ENCODE peak calls at places on chromosomes 2 and 18, in eight cellular contexts. One of them, this sample, is unnamed.

GRCh38 chr2:48530033-48530804 is at the start of gene STON1:
- DNase-seq in NCI-H510A treated with DMSO at 0.1 percent for 48 hours: no peak
- DNase-seq in stimulated activated CD4-positive, alpha-beta T cell treated with anti-CD3 and anti-CD28 coated beads, Interleukin-12 subunit alpha, Interleukin-12 subunit beta, amount 100 ng/mL, for 24 hours: peak
- DNase-seq in HT1080: peak
- DNase-seq in activated T-helper 9 cell treated with anti-CD3 and anti-CD28 coated beads, Interleukin-2, amount 50 U/mL, for 16 hours: peak
- DNase-seq in activated CD4-positive, CD25-positive, alpha-beta regulatory T cell: no peak
- DNase-seq in MCF 10A: no peak
- DNase-seq in mucosa of descending colon: peak
- DNase-seq in this sample: no peak

GRCh38 chr18:22900558-22901183 is 32.5 kb upstream of the RBBP8 start:
- DNase-seq in mucosa of descending colon: peak
- DNase-seq in NCI-H510A treated with DMSO at 0.1 percent for 48 hours: no peak
- DNase-seq in stimulated activated CD4-positive, alpha-beta T cell treated with anti-CD3 and anti-CD28 coated beads, Interleukin-12 subunit alpha, Interleukin-12 subunit beta, amount 100 ng/mL, for 24 hours: no peak
- DNase-seq in MCF 10A: no peak
- DNase-seq in activated T-helper 9 cell treated with anti-CD3 and anti-CD28 coated beads, Interleukin-2, amount 50 U/mL, for 16 hours: no peak
- DNase-seq in HT1080: no peak
- DNase-seq in activated CD4-positive, CD25-positive, alpha-beta regulatory T cell: no peak
- DNase-seq in this sample: no peak

GRCh38 chr18:70036168-70036567 is 88.5 kb upstream of the CD226 start:
- DNase-seq in HT1080: no peak
- DNase-seq in NCI-H510A treated with DMSO at 0.1 percent for 48 hours: no peak
- DNase-seq in activated CD4-positive, CD25-positive, alpha-beta regulatory T cell: no peak
- DNase-seq in stimulated activated CD4-positive, alpha-beta T cell treated with anti-CD3 and anti-CD28 coated beads, Interleukin-12 subunit alpha, Interleukin-12 subunit beta, amount 100 ng/mL, for 24 hours: no peak
- DNase-seq in activated T-helper 9 cell treated with anti-CD3 and anti-CD28 coated beads, Interleukin-2, amount 50 U/mL, for 16 hours: no peak
- DNase-seq in mucosa of descending colon: no peak
- DNase-seq in MCF 10A: no peak
- DNase-seq in this sample: no peak

GRCh38 chr2:145066151-145066661 is 546.3 kb upstream of the ZEB2 start:
- DNase-seq in mucosa of descending colon: no peak
- DNase-seq in NCI-H510A treated with DMSO at 0.1 percent for 48 hours: no peak
- DNase-seq in MCF 10A: no peak
- DNase-seq in HT1080: no peak
- DNase-seq in activated CD4-positive, CD25-positive, alpha-beta regulatory T cell: no peak
- DNase-seq in stimulated activated CD4-positive, alpha-beta T cell treated with anti-CD3 and anti-CD28 coated beads, Interleukin-12 subunit alpha, Interleukin-12 subunit beta, amount 100 ng/mL, for 24 hours: no peak
- DNase-seq in activated T-helper 9 cell treated with anti-CD3 and anti-CD28 coated beads, Interleukin-2, amount 50 U/mL, for 16 hours: no peak
- DNase-seq in this sample: no peak

GRCh38 chr2:67544286-67544685 is 147.2 kb downstream of the ETAA1 start:
- DNase-seq in activated T-helper 9 cell treated with anti-CD3 and anti-CD28 coated beads, Interleukin-2, amount 50 U/mL, for 16 hours: no peak
- DNase-seq in stimulated activated CD4-positive, alpha-beta T cell treated with anti-CD3 and anti-CD28 coated beads, Interleukin-12 subunit alpha, Interleukin-12 subunit beta, amount 100 ng/mL, for 24 hours: no peak
- DNase-seq in activated CD4-positive, CD25-positive, alpha-beta regulatory T cell: no peak
- DNase-seq in NCI-H510A treated with DMSO at 0.1 percent for 48 hours: no peak
- DNase-seq in HT1080: no peak
- DNase-seq in MCF 10A: no peak
- DNase-seq in mucosa of descending colon: no peak
- DNase-seq in this sample: no peak

GRCh38 chr18:49707594-49707993 is 105.7 kb downstream of the ACAA2 start:
- DNase-seq in HT1080: no peak
- DNase-seq in stimulated activated CD4-positive, alpha-beta T cell treated with anti-CD3 and anti-CD28 coated beads, Interleukin-12 subunit alpha, Interleukin-12 subunit beta, amount 100 ng/mL, for 24 hours: no peak
- DNase-seq in activated CD4-positive, CD25-positive, alpha-beta regulatory T cell: no peak
- DNase-seq in MCF 10A: no peak
- DNase-seq in mucosa of descending colon: no peak
- DNase-seq in NCI-H510A treated with DMSO at 0.1 percent for 48 hours: no peak
- DNase-seq in activated T-helper 9 cell treated with anti-CD3 and anti-CD28 coated beads, Interleukin-2, amount 50 U/mL, for 16 hours: no peak
- DNase-seq in this sample: no peak

GRCh38 chr2:162926907-162927306 is 88.3 kb upstream of the KCNH7 start:
- DNase-seq in HT1080: no peak
- DNase-seq in mucosa of descending colon: no peak
- DNase-seq in activated T-helper 9 cell treated with anti-CD3 and anti-CD28 coated beads, Interleukin-2, amount 50 U/mL, for 16 hours: no peak
- DNase-seq in activated CD4-positive, CD25-positive, alpha-beta regulatory T cell: no peak
- DNase-seq in stimulated activated CD4-positive, alpha-beta T cell treated with anti-CD3 and anti-CD28 coated beads, Interleukin-12 subunit alpha, Interleukin-12 subunit beta, amount 100 ng/mL, for 24 hours: no peak
- DNase-seq in NCI-H510A treated with DMSO at 0.1 percent for 48 hours: no peak
- DNase-seq in MCF 10A: no peak
- DNase-seq in this sample: no peak

GRCh38 chr2:240463866-240464481 is 28.5 kb downstream of the GPC1 start:
- DNase-seq in stimulated activated CD4-positive, alpha-beta T cell treated with anti-CD3 and anti-CD28 coated beads, Interleukin-12 subunit alpha, Interleukin-12 subunit beta, amount 100 ng/mL, for 24 hours: no peak
- DNase-seq in NCI-H510A treated with DMSO at 0.1 percent for 48 hours: no peak
- DNase-seq in MCF 10A: no peak
- DNase-seq in activated T-helper 9 cell treated with anti-CD3 and anti-CD28 coated beads, Interleukin-2, amount 50 U/mL, for 16 hours: no peak
- DNase-seq in activated CD4-positive, CD25-positive, alpha-beta regulatory T cell: no peak
- DNase-seq in HT1080: no peak
- DNase-seq in mucosa of descending colon: no peak
- DNase-seq in this sample: no peak

GRCh38 chr2:5609191-5609590 is 83.0 kb upstream of the SOX11 start:
- DNase-seq in mucosa of descending colon: no peak
- DNase-seq in NCI-H510A treated with DMSO at 0.1 percent for 48 hours: no peak
- DNase-seq in activated CD4-positive, CD25-positive, alpha-beta regulatory T cell: no peak
- DNase-seq in stimulated activated CD4-positive, alpha-beta T cell treated with anti-CD3 and anti-CD28 coated beads, Interleukin-12 subunit alpha, Interleukin-12 subunit beta, amount 100 ng/mL, for 24 hours: no peak
- DNase-seq in activated T-helper 9 cell treated with anti-CD3 and anti-CD28 coated beads, Interleukin-2, amount 50 U/mL, for 16 hours: no peak
- DNase-seq in HT1080: no peak
- DNase-seq in MCF 10A: no peak
- DNase-seq in this sample: no peak

GRCh38 chr18:13797157-13797611 is 26.8 kb upstream of the MC5R start:
- DNase-seq in MCF 10A: peak
- DNase-seq in activated CD4-positive, CD25-positive, alpha-beta regulatory T cell: no peak
- DNase-seq in activated T-helper 9 cell treated with anti-CD3 and anti-CD28 coated beads, Interleukin-2, amount 50 U/mL, for 16 hours: no peak
- DNase-seq in stimulated activated CD4-positive, alpha-beta T cell treated with anti-CD3 and anti-CD28 coated beads, Interleukin-12 subunit alpha, Interleukin-12 subunit beta, amount 100 ng/mL, for 24 hours: no peak
- DNase-seq in NCI-H510A treated with DMSO at 0.1 percent for 48 hours: no peak
- DNase-seq in HT1080: peak
- DNase-seq in mucosa of descending colon: no peak
- DNase-seq in this sample: no peak

GRCh38 chr2:152552868-152553267 is 164.4 kb downstream of the PRPF40A start:
- DNase-seq in activated T-helper 9 cell treated with anti-CD3 and anti-CD28 coated beads, Interleukin-2, amount 50 U/mL, for 16 hours: no peak
- DNase-seq in mucosa of descending colon: no peak
- DNase-seq in MCF 10A: no peak
- DNase-seq in HT1080: no peak
- DNase-seq in activated CD4-positive, CD25-positive, alpha-beta regulatory T cell: no peak
- DNase-seq in stimulated activated CD4-positive, alpha-beta T cell treated with anti-CD3 and anti-CD28 coated beads, Interleukin-12 subunit alpha, Interleukin-12 subunit beta, amount 100 ng/mL, for 24 hours: no peak
- DNase-seq in NCI-H510A treated with DMSO at 0.1 percent for 48 hours: no peak
- DNase-seq in this sample: no peak

GRCh38 chr18:63319383-63320040 is at the start of gene BCL2:
- DNase-seq in mucosa of descending colon: no peak
- DNase-seq in stimulated activated CD4-positive, alpha-beta T cell treated with anti-CD3 and anti-CD28 coated beads, Interleukin-12 subunit alpha, Interleukin-12 subunit beta, amount 100 ng/mL, for 24 hours: peak
- DNase-seq in activated CD4-positive, CD25-positive, alpha-beta regulatory T cell: peak
- DNase-seq in HT1080: peak
- DNase-seq in activated T-helper 9 cell treated with anti-CD3 and anti-CD28 coated beads, Interleukin-2, amount 50 U/mL, for 16 hours: no peak
- DNase-seq in NCI-H510A treated with DMSO at 0.1 percent for 48 hours: peak
- DNase-seq in MCF 10A: peak
- DNase-seq in this sample: peak

GRCh38 chr2:200336980-200337615 is 30.6 kb downstream of the SPATS2L start:
- DNase-seq in mucosa of descending colon: no peak
- DNase-seq in activated CD4-positive, CD25-positive, alpha-beta regulatory T cell: no peak
- DNase-seq in MCF 10A: no peak
- DNase-seq in NCI-H510A treated with DMSO at 0.1 percent for 48 hours: no peak
- DNase-seq in HT1080: no peak
- DNase-seq in stimulated activated CD4-positive, alpha-beta T cell treated with anti-CD3 and anti-CD28 coated beads, Interleukin-12 subunit alpha, Interleukin-12 subunit beta, amount 100 ng/mL, for 24 hours: no peak
- DNase-seq in activated T-helper 9 cell treated with anti-CD3 and anti-CD28 coated beads, Interleukin-2, amount 50 U/mL, for 16 hours: no peak
- DNase-seq in this sample: no peak

GRCh38 chr2:227376911-227377396 is 2.2 kb downstream of the TM4SF20 start:
- DNase-seq in NCI-H510A treated with DMSO at 0.1 percent for 48 hours: peak
- DNase-seq in activated CD4-positive, CD25-positive, alpha-beta regulatory T cell: no peak
- DNase-seq in stimulated activated CD4-positive, alpha-beta T cell treated with anti-CD3 and anti-CD28 coated beads, Interleukin-12 subunit alpha, Interleukin-12 subunit beta, amount 100 ng/mL, for 24 hours: no peak
- DNase-seq in mucosa of descending colon: no peak
- DNase-seq in MCF 10A: peak
- DNase-seq in activated T-helper 9 cell treated with anti-CD3 and anti-CD28 coated beads, Interleukin-2, amount 50 U/mL, for 16 hours: no peak
- DNase-seq in HT1080: no peak
- DNase-seq in this sample: no peak

GRCh38 chr2:205768341-205768740 is 86.0 kb downstream of the NRP2 start:
- DNase-seq in stimulated activated CD4-positive, alpha-beta T cell treated with anti-CD3 and anti-CD28 coated beads, Interleukin-12 subunit alpha, Interleukin-12 subunit beta, amount 100 ng/mL, for 24 hours: no peak
- DNase-seq in HT1080: no peak
- DNase-seq in MCF 10A: no peak
- DNase-seq in NCI-H510A treated with DMSO at 0.1 percent for 48 hours: peak
- DNase-seq in mucosa of descending colon: no peak
- DNase-seq in activated T-helper 9 cell treated with anti-CD3 and anti-CD28 coated beads, Interleukin-2, amount 50 U/mL, for 16 hours: no peak
- DNase-seq in activated CD4-positive, CD25-positive, alpha-beta regulatory T cell: no peak
- DNase-seq in this sample: no peak

GRCh38 chr2:202096736-202097135 is 23.7 kb downstream of the KIAA2012 start:
- DNase-seq in stimulated activated CD4-positive, alpha-beta T cell treated with anti-CD3 and anti-CD28 coated beads, Interleukin-12 subunit alpha, Interleukin-12 subunit beta, amount 100 ng/mL, for 24 hours: no peak
- DNase-seq in MCF 10A: no peak
- DNase-seq in activated CD4-positive, CD25-positive, alpha-beta regulatory T cell: no peak
- DNase-seq in activated T-helper 9 cell treated with anti-CD3 and anti-CD28 coated beads, Interleukin-2, amount 50 U/mL, for 16 hours: no peak
- DNase-seq in NCI-H510A treated with DMSO at 0.1 percent for 48 hours: no peak
- DNase-seq in mucosa of descending colon: no peak
- DNase-seq in HT1080: peak
- DNase-seq in this sample: no peak

GRCh38 chr2:45172993-45173392 is 163.7 kb upstream of the SIX2 start:
- DNase-seq in activated T-helper 9 cell treated with anti-CD3 and anti-CD28 coated beads, Interleukin-2, amount 50 U/mL, for 16 hours: no peak
- DNase-seq in MCF 10A: no peak
- DNase-seq in stimulated activated CD4-positive, alpha-beta T cell treated with anti-CD3 and anti-CD28 coated beads, Interleukin-12 subunit alpha, Interleukin-12 subunit beta, amount 100 ng/mL, for 24 hours: no peak
- DNase-seq in activated CD4-positive, CD25-positive, alpha-beta regulatory T cell: no peak
- DNase-seq in mucosa of descending colon: no peak
- DNase-seq in HT1080: no peak
- DNase-seq in NCI-H510A treated with DMSO at 0.1 percent for 48 hours: no peak
- DNase-seq in this sample: no peak

GRCh38 chr2:205858781-205859478 is 176.6 kb downstream of the NRP2 start:
- DNase-seq in activated CD4-positive, CD25-positive, alpha-beta regulatory T cell: no peak
- DNase-seq in NCI-H510A treated with DMSO at 0.1 percent for 48 hours: no peak
- DNase-seq in mucosa of descending colon: no peak
- DNase-seq in HT1080: peak
- DNase-seq in stimulated activated CD4-positive, alpha-beta T cell treated with anti-CD3 and anti-CD28 coated beads, Interleukin-12 subunit alpha, Interleukin-12 subunit beta, amount 100 ng/mL, for 24 hours: no peak
- DNase-seq in MCF 10A: no peak
- DNase-seq in activated T-helper 9 cell treated with anti-CD3 and anti-CD28 coated beads, Interleukin-2, amount 50 U/mL, for 16 hours: no peak
- DNase-seq in this sample: no peak

GRCh38 chr2:138775725-138776124 is 4.5 kb downstream of the NXPH2 start:
- DNase-seq in activated T-helper 9 cell treated with anti-CD3 and anti-CD28 coated beads, Interleukin-2, amount 50 U/mL, for 16 hours: no peak
- DNase-seq in activated CD4-positive, CD25-positive, alpha-beta regulatory T cell: no peak
- DNase-seq in HT1080: no peak
- DNase-seq in NCI-H510A treated with DMSO at 0.1 percent for 48 hours: no peak
- DNase-seq in mucosa of descending colon: no peak
- DNase-seq in MCF 10A: no peak
- DNase-seq in stimulated activated CD4-positive, alpha-beta T cell treated with anti-CD3 and anti-CD28 coated beads, Interleukin-12 subunit alpha, Interleukin-12 subunit beta, amount 100 ng/mL, for 24 hours: no peak
- DNase-seq in this sample: no peak

GRCh38 chr2:106124787-106125549 is 69.1 kb downstream of the UXS1 start:
- DNase-seq in mucosa of descending colon: no peak
- DNase-seq in activated T-helper 9 cell treated with anti-CD3 and anti-CD28 coated beads, Interleukin-2, amount 50 U/mL, for 16 hours: no peak
- DNase-seq in HT1080: no peak
- DNase-seq in NCI-H510A treated with DMSO at 0.1 percent for 48 hours: peak
- DNase-seq in MCF 10A: peak
- DNase-seq in activated CD4-positive, CD25-positive, alpha-beta regulatory T cell: no peak
- DNase-seq in stimulated activated CD4-positive, alpha-beta T cell treated with anti-CD3 and anti-CD28 coated beads, Interleukin-12 subunit alpha, Interleukin-12 subunit beta, amount 100 ng/mL, for 24 hours: no peak
- DNase-seq in this sample: no peak

This sample was measured in RKO.